ENCODE peak calls at places on chromosome 22, in four cellular contexts. R, C, O and X are unnamed samples.

GRCh38 chr22:23117890-23118646 is 23.7 kb downstream of the RSPH14 start:
- DNase-seq in O (no peak), C (peak), R (no peak), X (no peak)

GRCh38 chr22:41360126-41360525 is 21.6 kb upstream of the TEF start:
- DNase-seq in O (no peak), C (no peak), R (peak), X (no peak)

GRCh38 chr22:27998511-27999410 is 79.7 kb upstream of the PITPNB start:
- DNase-seq in O (no peak), R (no peak), C (no peak), X (no peak)

GRCh38 chr22:23398701-23399366 is 181.3 kb downstream of the IGLL1 start:
- DNase-seq in R (no peak), O (no peak), C (no peak), X (no peak)

GRCh38 chr22:49045276-49045675 is 782.4 kb downstream of the BRD1 start:
- DNase-seq in C (no peak), O (no peak), R (no peak), X (no peak)

GRCh38 chr22:43734370-43735005 is 77.6 kb downstream of the EFCAB6 start:
- DNase-seq in O (no peak), R (no peak), C (no peak), X (no peak)

GRCh38 chr22:37496651-37497599 is 10.7 kb upstream of the MFNG start:
- DNase-seq in C (no peak), R (no peak), O (no peak), X (no peak)

GRCh38 chr22:35299217-35299716 is 427 bp upstream of the TOM1 start:
- DNase-seq in C (no peak), R (no peak), O (no peak), X (no peak)

GRCh38 chr22:18012528-18012927 is 11.8 kb downstream of the MICAL3 start:
- DNase-seq in O (no peak), R (no peak), C (no peak), X (no peak)

GRCh38 chr22:37690901-37691504 is 4.9 kb downstream of the NOL12 start:
- DNase-seq in O (no peak), R (no peak), C (no peak), X (no peak)

GRCh38 chr22:29954203-29954855 is 71.4 kb downstream of the MTMR3 start:
- DNase-seq in O (no peak), R (no peak), C (no peak), X (no peak)

GRCh38 chr22:36456459-36456835 is 25.0 kb downstream of the TXN2 start:
- DNase-seq in R (no peak), O (no peak), C (no peak), X (no peak)

GRCh38 chr22:22460635-22461034 is 47.9 kb downstream of the ZNF280B start:
- DNase-seq in O (no peak), R (no peak), C (peak), X (peak)

GRCh38 chr22:23243006-23243573 is 62.8 kb downstream of the BCR start:
- DNase-seq in C (peak), R (peak), O (peak), X (no peak)

GRCh38 chr22:29369460-29369859 is 18.9 kb downstream of the AP1B1 start:
- DNase-seq in R (peak), C (peak), O (no peak), X (no peak)

GRCh38 chr22:24703101-24703500 is 71.4 kb downstream of the PIWIL3 start:
- DNase-seq in R (no peak), O (no peak), C (peak), X (no peak)

GRCh38 chr22:36304429-36304828 is 51.5 kb downstream of the APOL1 start:
- DNase-seq in O (no peak), C (no peak), R (no peak), X (no peak)

GRCh38 chr22:46084943-46085830 is 65.1 kb upstream of the PPARA start:
- DNase-seq in R (no peak), C (peak), O (no peak), X (no peak)

GRCh38 chr22:37186228-37186996 is 1.6 kb downstream of the C1QTNF6 start:
- DNase-seq in R (no peak), C (peak), O (peak), X (peak)

GRCh38 chr22:37998543-37998942 is 14.2 kb upstream of the SOX10 start:
- DNase-seq in C (no peak), O (no peak), R (no peak), X (no peak)

GRCh38 chr22:22870577-22871398 is 16.8 kb upstream of the IGLL5 start:
- DNase-seq in C (peak), O (no peak), R (no peak), X (no peak)

GRCh38 chr22:47608421-47608820 is 846.0 kb downstream of the TBC1D22A start:
- DNase-seq in O (no peak), C (no peak), R (no peak), X (no peak)

GRCh38 chr22:45291061-45291930 is 6.5 kb downstream of the UPK3A start:
- DNase-seq in C (no peak), R (no peak), O (no peak), X (no peak)

GRCh38 chr22:29128891-29129643 is 56.2 kb downstream of the KREMEN1 start:
- DNase-seq in R (no peak), C (no peak), O (no peak), X (no peak)

GRCh38 chr22:43014062-43014875 is 680 bp downstream of the PACSIN2 start:
- DNase-seq in C (peak), R (no peak), O (no peak), X (no peak)

GRCh38 chr22:36397081-36397766 is 9.5 kb upstream of the MYH9 start:
- DNase-seq in O (no peak), C (no peak), R (no peak), X (no peak)

GRCh38 chr22:42685941-42686666 is 34.6 kb downstream of the A4GALT start:
- DNase-seq in R (no peak), O (no peak), C (no peak), X (no peak)

GRCh38 chr22:25960375-25960774 is 208.9 kb upstream of the SEZ6L start:
- DNase-seq in O (no peak), C (no peak), R (no peak), X (no peak)

GRCh38 chr22:21937041-21937820 is 15.4 kb downstream of the PPM1F start:
- DNase-seq in C (no peak), R (no peak), O (no peak), X (no peak)

GRCh38 chr22:42931421-42932196 is 74.5 kb upstream of the ARFGAP3 start:
- DNase-seq in O (peak), C (no peak), R (no peak), X (no peak)

GRCh38 chr22:29738118-29738815 is 18.5 kb downstream of the CABP7 start:
- DNase-seq in R (no peak), O (no peak), C (no peak), X (no peak)

GRCh38 chr22:31161386-31161785 is 1.4 kb downstream of the RNF185 start:
- DNase-seq in C (no peak), O (no peak), R (no peak), X (no peak)

GRCh38 chr22:31160328-31160978 is 471 bp downstream of the RNF185 start:
- DNase-seq in R (no peak), C (peak), O (no peak), X (no peak)

GRCh38 chr22:31162015-31162765 is 2.2 kb downstream of the RNF185 start:
- DNase-seq in R (no peak), O (no peak), C (no peak), X (no peak)
- H3K4me3 ChIP-seq in R (no peak), O (no peak), C (no peak), X (no peak)

GRCh38 chr22:32623943-32624342 is 149.3 kb downstream of the FBXO7 start:
- DNase-seq in R (no peak), C (no peak), O (no peak), X (no peak)
- TF ChIP-seq EGR1 in R (no peak), C (no peak), O (no peak), X (no peak)

GRCh38 chr22:33902073-33902472 is 18.2 kb downstream of the LARGE1 start:
- DNase-seq in R (no peak), O (no peak), C (no peak), X (no peak)
- TF ChIP-seq JUND in R (no peak), O (no peak), C (no peak), X (no peak)

DNA sequence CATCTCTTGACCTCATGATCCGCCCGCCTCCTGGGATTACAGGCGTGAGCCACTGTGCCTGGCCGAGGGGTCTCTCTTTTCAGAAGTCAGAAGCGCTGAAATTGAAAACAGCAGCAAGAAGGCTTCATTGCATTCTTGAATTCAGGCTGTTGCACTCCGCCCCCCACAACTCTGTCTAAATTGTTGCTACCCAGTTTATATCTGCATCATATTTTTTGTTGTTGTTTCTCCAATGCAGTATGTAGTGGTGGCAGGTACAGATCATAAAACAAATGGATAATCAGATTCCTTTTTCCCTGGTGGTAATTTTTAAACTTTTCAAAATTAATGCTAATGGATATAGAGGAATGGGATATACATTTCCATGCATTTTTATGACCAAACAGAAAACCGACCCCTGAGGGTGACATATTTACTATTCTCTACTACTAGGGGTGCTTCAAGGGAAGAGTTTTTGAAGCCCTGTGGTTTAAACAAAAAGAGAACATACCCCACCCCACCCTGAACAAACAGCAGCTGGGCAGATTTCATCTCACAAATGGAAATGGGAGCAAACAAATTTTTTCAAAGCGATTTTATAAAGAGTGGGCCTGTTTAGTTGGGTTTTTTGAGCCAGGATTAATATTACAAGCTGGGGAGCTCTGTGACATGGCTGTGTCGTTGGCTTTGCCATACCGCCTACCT is 16.1 kb upstream of the TMA7B start:
- DNase-seq in R (no peak), O (no peak), C (no peak), X (no peak)
- H3K4me3 ChIP-seq in R (no peak), O (no peak), C (no peak), X (no peak)